ENCODE peak calls at places on chromosomes 3 and 15, in seven cellular contexts. One of them, this sample, is unnamed.

GRCh38 chr15:93030430-93031102 is 58.4 kb downstream of the RGMA start:
- DNase-seq in suprapubic skin: peak; percentile 85
- DNase-seq in fibroblast of the aortic adventitia: peak; percentile 76
- DNase-seq in astrocyte of the spinal cord: peak; percentile 58
- DNase-seq in brain microvascular endothelial cell: peak; percentile 61
- DNase-seq in GM23338: peak; percentile 87
- DNase-seq in neural progenitor cell: peak; percentile 78
- DNase-seq in this sample: peak; percentile 70

GRCh38 chr15:42994546-42994945 is 74.0 kb upstream of the TTBK2 start:
- DNase-seq in neural progenitor cell: no peak
- DNase-seq in astrocyte of the spinal cord: peak; percentile 19
- DNase-seq in suprapubic skin: no peak
- DNase-seq in fibroblast of the aortic adventitia: peak; percentile 46
- DNase-seq in brain microvascular endothelial cell: peak; percentile 18
- DNase-seq in GM23338: no peak
- DNase-seq in this sample: peak; percentile 57

GRCh38 chr3:172201136-172201989 is 162.0 kb downstream of the FNDC3B start:
- DNase-seq in fibroblast of the aortic adventitia: peak; percentile 98
- DNase-seq in neural progenitor cell: no peak
- DNase-seq in GM23338: no peak
- DNase-seq in suprapubic skin: peak; percentile 91
- DNase-seq in astrocyte of the spinal cord: peak; percentile 96
- DNase-seq in brain microvascular endothelial cell: peak; percentile 93
- DNase-seq in this sample: peak; percentile 94

GRCh38 chr3:134002326-134002725 is 27.4 kb downstream of the SLCO2A1 start:
- DNase-seq in neural progenitor cell: no peak
- DNase-seq in astrocyte of the spinal cord: peak; percentile 67
- DNase-seq in fibroblast of the aortic adventitia: peak; percentile 53
- DNase-seq in GM23338: no peak
- DNase-seq in brain microvascular endothelial cell: no peak
- DNase-seq in suprapubic skin: no peak
- DNase-seq in this sample: peak; percentile 26

GRCh38 chr15:42056934-42057743 is 36.3 kb upstream of the PLA2G4E start:
- DNase-seq in brain microvascular endothelial cell: peak; percentile 40
- DNase-seq in fibroblast of the aortic adventitia: peak; percentile 71
- DNase-seq in astrocyte of the spinal cord: peak; percentile 53
- DNase-seq in neural progenitor cell: peak; percentile 94
- DNase-seq in GM23338: peak; percentile 95
- DNase-seq in suprapubic skin: peak; percentile 86
- DNase-seq in this sample: peak; percentile 80

GRCh38 chr3:40580494-40581091 is 55.8 kb downstream of the ZNF621 start:
- DNase-seq in GM23338: peak; percentile 90
- DNase-seq in astrocyte of the spinal cord: peak; percentile 74
- DNase-seq in neural progenitor cell: peak; percentile 89
- DNase-seq in fibroblast of the aortic adventitia: peak; percentile 76
- DNase-seq in suprapubic skin: peak; percentile 73
- DNase-seq in brain microvascular endothelial cell: peak; percentile 64
- DNase-seq in this sample: peak; percentile 79

GRCh38 chr3:12553921-12554391 is 2.9 kb upstream of the MKRN2 start:
- DNase-seq in neural progenitor cell: peak; percentile 24
- DNase-seq in fibroblast of the aortic adventitia: peak; percentile 14
- DNase-seq in suprapubic skin: no peak
- DNase-seq in GM23338: peak; percentile 63
- DNase-seq in brain microvascular endothelial cell: no peak
- DNase-seq in astrocyte of the spinal cord: peak; percentile 33
- DNase-seq in this sample: peak; percentile 29

GRCh38 chr3:159322322-159322939 is 520.6 kb downstream of the MFSD1 start:
- DNase-seq in GM23338: peak; percentile 76
- DNase-seq in astrocyte of the spinal cord: no peak
- DNase-seq in suprapubic skin: no peak
- DNase-seq in fibroblast of the aortic adventitia: peak; percentile 17
- DNase-seq in neural progenitor cell: peak; percentile 73
- DNase-seq in brain microvascular endothelial cell: peak; percentile 8
- DNase-seq in this sample: peak; percentile 28

GRCh38 chr3:105409364-105409763 is 42.7 kb downstream of the ALCAM start:
- DNase-seq in neural progenitor cell: no peak
- DNase-seq in suprapubic skin: no peak
- DNase-seq in astrocyte of the spinal cord: no peak
- DNase-seq in brain microvascular endothelial cell: no peak
- DNase-seq in fibroblast of the aortic adventitia: no peak
- DNase-seq in GM23338: no peak
- DNase-seq in this sample: no peak

GRCh38 chr3:56197259-56197965 is 270.9 kb downstream of the ERC2 start:
- DNase-seq in astrocyte of the spinal cord: no peak
- DNase-seq in brain microvascular endothelial cell: no peak
- DNase-seq in neural progenitor cell: no peak
- DNase-seq in fibroblast of the aortic adventitia: peak; percentile 55
- DNase-seq in suprapubic skin: no peak
- DNase-seq in GM23338: no peak
- DNase-seq in this sample: peak; percentile 58

GRCh38 chr3:31895471-31895870 is 85.6 kb downstream of the OSBPL10 start:
- DNase-seq in GM23338: no peak
- DNase-seq in suprapubic skin: no peak
- DNase-seq in astrocyte of the spinal cord: no peak
- DNase-seq in brain microvascular endothelial cell: no peak
- DNase-seq in neural progenitor cell: no peak
- DNase-seq in fibroblast of the aortic adventitia: no peak
- DNase-seq in this sample: no peak

GRCh38 chr3:44421280-44421679 is 56.2 kb downstream of the ZNF445 start:
- DNase-seq in fibroblast of the aortic adventitia: no peak
- DNase-seq in astrocyte of the spinal cord: no peak
- DNase-seq in neural progenitor cell: no peak
- DNase-seq in GM23338: no peak
- DNase-seq in brain microvascular endothelial cell: no peak
- DNase-seq in suprapubic skin: no peak
- DNase-seq in this sample: no peak

GRCh38 chr3:53550005-53550620 is 55.7 kb downstream of the CACNA1D start:
- DNase-seq in GM23338: no peak
- DNase-seq in neural progenitor cell: no peak
- DNase-seq in brain microvascular endothelial cell: no peak
- DNase-seq in fibroblast of the aortic adventitia: no peak
- DNase-seq in astrocyte of the spinal cord: no peak
- DNase-seq in suprapubic skin: no peak
- DNase-seq in this sample: no peak

GRCh38 chr15:66744610-66745279 is 42.7 kb downstream of the SMAD6 start:
- DNase-seq in astrocyte of the spinal cord: no peak
- DNase-seq in suprapubic skin: no peak
- DNase-seq in GM23338: peak; percentile 26
- DNase-seq in neural progenitor cell: no peak
- DNase-seq in brain microvascular endothelial cell: no peak
- DNase-seq in fibroblast of the aortic adventitia: no peak
- DNase-seq in this sample: no peak

GRCh38 chr15:59738676-59739075 is 49.6 kb upstream of the BNIP2 start:
- DNase-seq in neural progenitor cell: no peak
- DNase-seq in fibroblast of the aortic adventitia: no peak
- DNase-seq in GM23338: no peak
- DNase-seq in brain microvascular endothelial cell: no peak
- DNase-seq in astrocyte of the spinal cord: no peak
- DNase-seq in suprapubic skin: no peak
- DNase-seq in this sample: no peak

GRCh38 chr15:72368315-72368714 is 7.5 kb downstream of the HEXA start:
- DNase-seq in GM23338: no peak
- DNase-seq in astrocyte of the spinal cord: no peak
- DNase-seq in neural progenitor cell: no peak
- DNase-seq in brain microvascular endothelial cell: no peak
- DNase-seq in fibroblast of the aortic adventitia: no peak
- DNase-seq in suprapubic skin: no peak
- DNase-seq in this sample: no peak

GRCh38 chr3:44995142-44995770 is 19.2 kb downstream of the EXOSC7 start:
- DNase-seq in fibroblast of the aortic adventitia: peak; percentile 68
- DNase-seq in suprapubic skin: no peak
- DNase-seq in brain microvascular endothelial cell: peak; percentile 66
- DNase-seq in astrocyte of the spinal cord: peak; percentile 69
- DNase-seq in neural progenitor cell: no peak
- DNase-seq in GM23338: no peak
- DNase-seq in this sample: peak; percentile 77

GRCh38 chr3:45870099-45870498 is 16.2 kb upstream of the CCR9 start:
- DNase-seq in neural progenitor cell: no peak
- DNase-seq in astrocyte of the spinal cord: no peak
- DNase-seq in suprapubic skin: no peak
- DNase-seq in fibroblast of the aortic adventitia: no peak
- DNase-seq in GM23338: no peak
- DNase-seq in brain microvascular endothelial cell: no peak
- DNase-seq in this sample: no peak

GRCh38 chr3:49754536-49754935 is 30.8 kb upstream of the GMPPB start:
- DNase-seq in neural progenitor cell: no peak
- DNase-seq in brain microvascular endothelial cell: no peak
- DNase-seq in suprapubic skin: no peak
- DNase-seq in GM23338: no peak
- DNase-seq in fibroblast of the aortic adventitia: no peak
- DNase-seq in astrocyte of the spinal cord: no peak
- DNase-seq in this sample: no peak

GRCh38 chr3:121883507-121883906 is 10.7 kb upstream of the SLC15A2 start:
- DNase-seq in GM23338: peak; percentile 68
- DNase-seq in fibroblast of the aortic adventitia: peak; percentile 8
- DNase-seq in neural progenitor cell: peak; percentile 49
- DNase-seq in astrocyte of the spinal cord: peak; percentile 5
- DNase-seq in brain microvascular endothelial cell: peak; percentile 5
- DNase-seq in suprapubic skin: no peak
- DNase-seq in this sample: peak; percentile 54

GRCh38 chr3:124246949-124247348 is 255.0 kb upstream of the ROPN1 start:
- DNase-seq in brain microvascular endothelial cell: no peak
- DNase-seq in fibroblast of the aortic adventitia: no peak
- DNase-seq in astrocyte of the spinal cord: no peak
- DNase-seq in suprapubic skin: no peak
- DNase-seq in GM23338: peak; percentile 48
- DNase-seq in neural progenitor cell: peak; percentile 40
- DNase-seq in this sample: peak; percentile 39

GRCh38 chr15:67916051-67916374 is 76.2 kb upstream of the RNU6-1 start:
- DNase-seq in suprapubic skin: no peak
- DNase-seq in astrocyte of the spinal cord: no peak
- DNase-seq in brain microvascular endothelial cell: no peak
- DNase-seq in neural progenitor cell: no peak
- DNase-seq in fibroblast of the aortic adventitia: no peak
- DNase-seq in GM23338: no peak
- DNase-seq in this sample: no peak

DNA sequence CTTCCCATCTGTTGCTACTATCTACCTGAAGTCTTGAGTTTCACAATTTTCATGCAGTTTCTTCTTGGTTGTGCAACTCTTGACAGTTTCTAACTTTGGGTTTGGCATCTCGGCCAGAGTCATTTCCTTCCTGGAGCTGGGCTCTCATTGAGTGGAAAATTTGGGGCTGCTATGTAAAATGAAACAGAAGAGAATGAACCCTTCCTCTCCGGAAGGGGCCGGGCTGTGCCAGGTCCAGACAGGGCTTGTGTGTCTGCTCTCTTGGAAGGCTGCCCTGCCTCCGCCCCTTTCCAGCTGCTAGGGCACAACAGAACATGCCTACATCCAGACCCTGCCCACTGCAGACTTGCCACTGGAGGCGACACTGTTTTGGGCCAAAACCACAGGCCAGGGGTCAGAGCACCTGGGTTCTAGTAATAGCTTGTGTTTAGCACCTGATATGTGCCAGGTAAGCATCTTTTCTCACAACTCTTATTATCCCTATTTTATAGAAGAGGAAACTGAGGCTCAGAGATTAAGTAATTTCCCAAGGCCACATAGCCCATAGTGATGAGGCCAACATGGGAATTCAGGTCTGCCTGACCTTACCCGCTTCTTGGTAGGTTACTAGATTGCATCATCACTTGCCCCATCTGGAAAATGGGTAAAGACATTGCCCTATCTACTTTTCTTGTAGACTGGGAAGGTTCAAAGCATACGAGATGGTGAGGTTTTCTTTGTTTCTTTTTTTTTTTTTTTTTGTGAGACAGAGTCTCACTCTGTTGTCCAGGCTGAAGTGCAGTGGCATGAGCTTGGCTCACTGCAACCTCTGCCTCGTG is 25.0 kb downstream of the IRAK2 start:
- DNase-seq in neural progenitor cell: no peak
- DNase-seq in suprapubic skin: peak; percentile 96
- DNase-seq in GM23338: no peak
- DNase-seq in brain microvascular endothelial cell: no peak
- DNase-seq in astrocyte of the spinal cord: peak; percentile 25
- DNase-seq in fibroblast of the aortic adventitia: peak; percentile 79
- DNase-seq in this sample: peak; percentile 90
- TF ChIP-seq CTCF in neural progenitor cell: no peak
- TF ChIP-seq CTCF in suprapubic skin: peak; percentile 14
- TF ChIP-seq CTCF in GM23338: no peak
- TF ChIP-seq CTCF in brain microvascular endothelial cell: no peak
- TF ChIP-seq CTCF in astrocyte of the spinal cord: no peak
- TF ChIP-seq CTCF in fibroblast of the aortic adventitia: no peak
- TF ChIP-seq CTCF in this sample: no peak

GRCh38 chr3:98558100-98558499 is 26.3 kb downstream of the GPR15 start:
- DNase-seq in suprapubic skin: no peak
- DNase-seq in astrocyte of the spinal cord: no peak
- DNase-seq in neural progenitor cell: no peak
- DNase-seq in brain microvascular endothelial cell: no peak
- DNase-seq in GM23338: no peak
- DNase-seq in fibroblast of the aortic adventitia: no peak
- DNase-seq in this sample: no peak
- H3K4me3 ChIP-seq in suprapubic skin: no peak overlapping the region
- H3K4me3 ChIP-seq in astrocyte of the spinal cord: no peak overlapping the region
- H3K4me3 ChIP-seq in neural progenitor cell: no peak overlapping the region
- H3K4me3 ChIP-seq in brain microvascular endothelial cell: no peak overlapping the region
- H3K4me3 ChIP-seq in GM23338: no peak overlapping the region
- H3K4me3 ChIP-seq in fibroblast of the aortic adventitia: no peak overlapping the region
- H3K4me3 ChIP-seq in this sample: no peak overlapping the region

DNA sequence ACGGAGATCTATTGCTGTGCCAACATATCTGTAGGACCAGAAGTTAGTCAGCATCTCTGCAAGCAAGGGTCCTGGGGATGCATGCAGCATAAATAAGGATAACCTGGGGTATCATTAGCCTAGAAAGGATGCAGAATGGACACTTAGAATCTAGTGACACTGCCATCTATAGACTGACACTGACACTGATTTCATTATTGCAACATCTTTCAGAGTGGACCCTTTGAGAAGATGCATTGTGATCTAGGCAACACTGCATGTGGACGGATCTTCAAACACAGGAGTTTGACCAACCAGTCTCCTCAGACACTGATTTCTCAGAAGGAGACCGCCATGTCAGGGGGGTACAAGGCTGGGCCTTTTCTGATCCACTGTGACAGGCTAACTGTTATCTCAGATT is 52.4 kb downstream of the SCN10A start:
- DNase-seq in suprapubic skin: no peak
- DNase-seq in neural progenitor cell: no peak
- DNase-seq in fibroblast of the aortic adventitia: no peak
- DNase-seq in astrocyte of the spinal cord: no peak
- DNase-seq in brain microvascular endothelial cell: no peak
- DNase-seq in GM23338: no peak
- DNase-seq in this sample: no peak
- TF ChIP-seq CTCF in suprapubic skin: no peak
- TF ChIP-seq CTCF in neural progenitor cell: no peak
- TF ChIP-seq CTCF in fibroblast of the aortic adventitia: no peak
- TF ChIP-seq CTCF in astrocyte of the spinal cord: no peak
- TF ChIP-seq CTCF in brain microvascular endothelial cell: no peak
- TF ChIP-seq CTCF in GM23338: no peak
- TF ChIP-seq CTCF in this sample: no peak

GRCh38 chr15:89551502-89551901 is 23.8 kb upstream of the TICRR start:
- DNase-seq in suprapubic skin: no peak
- DNase-seq in fibroblast of the aortic adventitia: no peak
- DNase-seq in brain microvascular endothelial cell: no peak
- DNase-seq in astrocyte of the spinal cord: no peak
- DNase-seq in neural progenitor cell: no peak
- DNase-seq in GM23338: no peak
- DNase-seq in this sample: no peak
- H3K4me3 ChIP-seq in suprapubic skin: no peak overlapping the region
- H3K4me3 ChIP-seq in fibroblast of the aortic adventitia: no peak overlapping the region
- H3K4me3 ChIP-seq in brain microvascular endothelial cell: no peak overlapping the region
- H3K4me3 ChIP-seq in astrocyte of the spinal cord: no peak overlapping the region
- H3K4me3 ChIP-seq in neural progenitor cell: no peak overlapping the region
- H3K4me3 ChIP-seq in GM23338: no peak overlapping the region
- H3K4me3 ChIP-seq in this sample: no peak overlapping the region

GRCh38 chr15:53665930-53666329 is 93.5 kb downstream of the WDR72 start:
- DNase-seq in neural progenitor cell: no peak
- DNase-seq in GM23338: no peak
- DNase-seq in brain microvascular endothelial cell: no peak
- DNase-seq in suprapubic skin: no peak
- DNase-seq in astrocyte of the spinal cord: peak; percentile 16
- DNase-seq in fibroblast of the aortic adventitia: no peak
- DNase-seq in this sample: no peak
- TF ChIP-seq CTCF in neural progenitor cell: peak; percentile 34
- TF ChIP-seq CTCF in GM23338: no peak
- TF ChIP-seq CTCF in brain microvascular endothelial cell: peak; percentile 52
- TF ChIP-seq CTCF in suprapubic skin: no peak
- TF ChIP-seq CTCF in astrocyte of the spinal cord: peak; percentile 56
- TF ChIP-seq CTCF in fibroblast of the aortic adventitia: no peak
- TF ChIP-seq CTCF in this sample: no peak